ENCODE peak calls at places on chromosomes 5 and 9, in seven cellular contexts. Y is EL, J is MM.1S, W is fibroblast of lung, O is kidney epithelial cell, G is cardiac muscle cell, N is H1. P is an unnamed sample.

GRCh38 chr5:134242146-134242545 is 16.3 kb upstream of the PPP2CA start:
- DNase-seq in G (peak), N (no peak), Y (peak), O (no peak), W (peak), J (no peak), P (no peak)

GRCh38 chr9:101737705-101738565 is 512 bp downstream of the GRIN3A start:
- DNase-seq in O (no peak), W (no peak), N (no peak), G (no peak), J (no peak), Y (peak), P (no peak)

GRCh38 chr5:67006152-67006848 is 190.3 kb downstream of the CD180 start:
- DNase-seq in W (no peak), N (no peak), O (no peak), G (no peak), J (no peak), Y (no peak), P (no peak)

GRCh38 chr9:134181648-134182034 is 17.3 kb upstream of the RNU6ATAC start:
- DNase-seq in J (peak), Y (no peak), W (no peak), O (no peak), N (no peak), G (no peak), P (no peak)

GRCh38 chr9:112245126-112245525 is 70.0 kb upstream of the SUSD1 start:
- DNase-seq in O (no peak), J (no peak), W (no peak), N (no peak), G (no peak), Y (no peak), P (no peak)

GRCh38 chr5:121949885-121950284 is 11.9 kb upstream of the SRFBP1 start:
- DNase-seq in O (no peak), W (peak), G (peak), J (peak), N (no peak), Y (peak), P (no peak)

GRCh38 chr5:140258016-140258415 is 44.9 kb downstream of the PFDN1 start:
- DNase-seq in Y (peak), G (no peak), J (no peak), N (no peak), W (peak), O (no peak), P (no peak)

GRCh38 chr5:143886621-143887301 is 74.8 kb downstream of the HMHB1 start:
- DNase-seq in G (peak), O (no peak), Y (no peak), J (no peak), W (peak), N (no peak), P (no peak)